ENCODE peak calls at places on chromosome 16, in four cellular contexts. R is epithelial cell of proximal tubule, O is HFF-Myc, W is fibroblast of pulmonary artery. F is an unnamed sample.

GRCh38 chr16:88700322-88700635 is 5.9 kb downstream of the RNF166 start:
- DNase-seq in R (no peak), O (no peak), W (no peak), F (no peak)

GRCh38 chr16:79213214-79213613 is 387.3 kb downstream of the MAF start:
- DNase-seq in R (no peak), O (no peak), W (no peak), F (no peak)

GRCh38 chr16:79597277-79597676 is 3.3 kb downstream of the MAF start:
- DNase-seq in R (no peak), O (no peak), W (no peak), F (no peak)

GRCh38 chr16:88940196-88941050 is 36.6 kb downstream of the CBFA2T3 start:
- DNase-seq in R (no peak), O (no peak), W (no peak), F (no peak)

GRCh38 chr16:667780-668518 is at the start of gene RHOT2:
- DNase-seq in R (no peak), O (no peak), W (peak), F (peak)

GRCh38 chr16:71746442-71747046 is 22.0 kb upstream of the PHLPP2 start:
- DNase-seq in R (no peak), O (no peak), W (peak), F (peak)

GRCh38 chr16:66207139-66207863 is 159.2 kb upstream of the CDH5 start:
- DNase-seq in R (no peak), O (no peak), W (peak), F (no peak)

GRCh38 chr16:68263559-68264127 is 683 bp upstream of the SLC7A6 start:
- DNase-seq in R (no peak), O (no peak), W (no peak), F (no peak)

GRCh38 chr16:67431077-67431804 is at the start of gene HSD11B2:
- DNase-seq in R (no peak), O (no peak), W (peak), F (no peak)

GRCh38 chr16:57977418-57978069 is 6.6 kb upstream of the CNGB1 start:
- DNase-seq in R (no peak), O (no peak), W (no peak), F (no peak)

GRCh38 chr16:69340095-69340644 is 598 bp downstream of the NIP7 start:
- DNase-seq in R (no peak), O (no peak), W (peak), F (no peak)

GRCh38 chr16:63461248-63461841 is 1425.1 kb upstream of the CDH8 start:
- DNase-seq in R (no peak), O (peak), W (peak), F (peak)

GRCh38 chr16:73065617-73066313 is 17.8 kb upstream of the ZFHX3 start:
- DNase-seq in R (no peak), O (no peak), W (no peak), F (no peak)

GRCh38 chr16:58854392-58854791 is 120.3 kb upstream of the GOT2 start:
- DNase-seq in R (no peak), O (no peak), W (no peak), F (no peak)

GRCh38 chr16:78487471-78487870 is 388.0 kb downstream of the WWOX start:
- DNase-seq in R (no peak), O (no peak), W (no peak), F (no peak)

GRCh38 chr16:66924527-66925321 is 611 bp downstream of the RRAD start:
- DNase-seq in R (no peak), O (no peak), W (no peak), F (no peak)

GRCh38 chr16:66416136-66416535 is 11.0 kb upstream of the BEAN1 start:
- DNase-seq in R (no peak), O (no peak), W (no peak), F (no peak)

GRCh38 chr16:13988038-13988437 is 68.1 kb downstream of the ERCC4 start:
- DNase-seq in R (no peak), O (no peak), W (no peak), F (no peak)

GRCh38 chr16:49932943-49933342 is 77.0 kb upstream of the ZNF423 start:
- DNase-seq in R (no peak), O (no peak), W (peak), F (no peak)

GRCh38 chr16:30356401-30357084 is 1.4 kb upstream of the CD2BP2 start:
- DNase-seq in R (no peak), O (no peak), W (no peak), F (no peak)

GRCh38 chr16:70695351-70696070 is 9.7 kb upstream of the MTSS2 start:
- DNase-seq in R (no peak), O (no peak), W (no peak), F (no peak)

GRCh38 chr16:77736879-77737278 is 14.6 kb downstream of the NUDT7 start:
- DNase-seq in R (no peak), O (no peak), W (no peak), F (no peak)

GRCh38 chr16:75377971-75378386 is 55.3 kb downstream of the CFDP1 start:
- DNase-seq in R (peak), O (peak), W (peak), F (no peak)

GRCh38 chr16:31700530-31701388 is 172.8 kb upstream of the ZNF267 start:
- DNase-seq in R (peak), O (no peak), W (peak), F (peak)

GRCh38 chr16:56580391-56581048 is 8.8 kb upstream of the MT3 start:
- DNase-seq in R (no peak), O (no peak), W (no peak), F (no peak)

GRCh38 chr16:29900102-29900887 is at the start of gene ASPHD1:
- DNase-seq in R (peak), O (peak), W (peak), F (peak)

GRCh38 chr16:66569131-66569530 is 2.9 kb downstream of the CMTM1 start:
- DNase-seq in R (no peak), O (no peak), W (peak), F (no peak)

GRCh38 chr16:51697454-51697853 is 546.4 kb upstream of the SALL1 start:
- DNase-seq in R (no peak), O (no peak), W (no peak), F (peak)

GRCh38 chr16:3364774-3365427 is 9.2 kb downstream of the OR2C1 start:
- DNase-seq in R (peak), O (peak), W (peak), F (no peak)

GRCh38 chr16:9102379-9102778 is 10.9 kb downstream of the HAPSTR1 start:
- DNase-seq in R (no peak), O (no peak), W (peak), F (no peak)

GRCh38 chr16:23608194-23608593 is 12.1 kb upstream of the NDUFAB1 start:
- DNase-seq in R (no peak), O (peak), W (peak), F (peak)

GRCh38 chr16:22139008-22139407 is 23.3 kb upstream of the SDR42E2 start:
- DNase-seq in R (no peak), O (no peak), W (no peak), F (no peak)

GRCh38 chr16:22144520-22144919 is 17.8 kb upstream of the SDR42E2 start:
- DNase-seq in R (no peak), O (no peak), W (no peak), F (no peak)

GRCh38 chr16:22139732-22140131 is 22.6 kb upstream of the SDR42E2 start:
- DNase-seq in R (no peak), O (no peak), W (no peak), F (no peak)

GRCh38 chr16:22138482-22138881 is 23.8 kb upstream of the SDR42E2 start:
- DNase-seq in R (no peak), O (no peak), W (no peak), F (no peak)

DNA sequence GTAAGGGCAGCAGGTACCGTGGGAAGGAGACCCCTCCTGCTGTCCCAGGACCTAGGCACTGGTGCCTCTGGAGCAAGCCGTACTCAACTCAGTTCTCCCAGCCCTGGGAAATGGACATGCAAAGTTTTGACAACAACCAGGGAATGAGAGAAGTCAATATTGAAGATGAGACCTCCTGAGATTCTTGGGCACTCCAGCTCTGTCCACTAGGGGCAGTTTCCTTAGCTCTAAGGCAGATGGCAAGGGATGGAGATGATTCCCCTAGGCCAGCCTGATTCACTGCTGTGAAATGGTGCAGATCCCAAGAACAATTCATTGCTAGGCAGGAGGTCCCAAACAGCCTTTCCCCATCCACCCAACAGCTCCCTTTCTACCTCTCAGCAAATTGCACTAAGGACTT is 20.6 kb upstream of the SDR42E2 start:
- DNase-seq in R (no peak), O (peak), W (peak), F (no peak)
- TF ChIP-seq CTCF in R (peak), O (peak), W (peak), F (peak)

GRCh38 chr16:82660966-82661365 is 34.2 kb downstream of the CDH13 start:
- DNase-seq in R (no peak), O (no peak), W (no peak), F (no peak)
- TF ChIP-seq CTCF in R (no peak), O (no peak), W (no peak), F (no peak)

DNA sequence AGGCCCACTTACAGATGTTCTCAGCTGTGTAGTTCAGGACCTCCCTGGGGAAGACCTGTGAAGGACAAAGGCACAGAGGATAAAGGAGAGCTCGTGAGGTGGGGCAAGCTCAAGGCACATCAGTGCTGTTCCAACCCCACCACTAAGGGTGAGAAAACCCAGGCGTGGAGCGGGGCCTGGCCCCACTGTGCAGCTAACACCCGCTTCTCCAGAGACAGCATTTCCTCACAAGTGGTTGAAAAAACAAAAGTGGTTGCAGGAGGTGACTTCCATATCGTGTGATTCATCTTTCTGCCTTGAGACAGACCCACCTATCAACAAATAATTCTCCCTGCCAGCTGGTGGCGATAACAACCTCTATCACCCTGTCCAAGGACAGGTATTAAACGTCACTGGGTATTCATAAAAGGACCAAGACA is 30.0 kb downstream of the SNN start:
- DNase-seq in R (no peak), O (no peak), W (no peak), F (no peak)
- TF ChIP-seq CTCF in R (peak), O (no peak), W (no peak), F (peak)

GRCh38 chr16:85237817-85238216 is 125.5 kb upstream of the CIBAR2 start:
- DNase-seq in R (no peak), O (no peak), W (no peak), F (no peak)

GRCh38 chr16:85235988-85236831 is 123.9 kb upstream of the CIBAR2 start:
- DNase-seq in R (no peak), O (no peak), W (no peak), F (no peak)

GRCh38 chr16:85239239-85239638 is 127.0 kb upstream of the CIBAR2 start:
- DNase-seq in R (no peak), O (no peak), W (no peak), F (no peak)

GRCh38 chr16:85239871-85240270 is 127.6 kb upstream of the CIBAR2 start:
- DNase-seq in R (no peak), O (no peak), W (no peak), F (no peak)

GRCh38 chr16:85238233-85238647 is 126.0 kb upstream of the CIBAR2 start:
- DNase-seq in R (no peak), O (no peak), W (peak), F (no peak)
- TF ChIP-seq CTCF in R (no peak), O (no peak), W (peak), F (no peak)

GRCh38 chr16:74279266-74279665 is 17.3 kb upstream of the PSMD7 start:
- DNase-seq in R (no peak), O (no peak), W (no peak), F (no peak)

GRCh38 chr16:74280448-74280847 is 16.2 kb upstream of the PSMD7 start:
- DNase-seq in R (no peak), O (no peak), W (no peak), F (no peak)

GRCh38 chr16:74279805-74280204 is 16.8 kb upstream of the PSMD7 start:
- DNase-seq in R (no peak), O (no peak), W (no peak), F (no peak)

GRCh38 chr16:74271879-74272278 is 24.7 kb upstream of the PSMD7 start:
- DNase-seq in R (no peak), O (no peak), W (peak), F (no peak)

GRCh38 chr16:74275031-74275636 is 21.5 kb upstream of the PSMD7 start:
- DNase-seq in R (no peak), O (no peak), W (peak), F (no peak)
- TF ChIP-seq CTCF in R (peak), O (peak), W (peak), F (peak)

DNA sequence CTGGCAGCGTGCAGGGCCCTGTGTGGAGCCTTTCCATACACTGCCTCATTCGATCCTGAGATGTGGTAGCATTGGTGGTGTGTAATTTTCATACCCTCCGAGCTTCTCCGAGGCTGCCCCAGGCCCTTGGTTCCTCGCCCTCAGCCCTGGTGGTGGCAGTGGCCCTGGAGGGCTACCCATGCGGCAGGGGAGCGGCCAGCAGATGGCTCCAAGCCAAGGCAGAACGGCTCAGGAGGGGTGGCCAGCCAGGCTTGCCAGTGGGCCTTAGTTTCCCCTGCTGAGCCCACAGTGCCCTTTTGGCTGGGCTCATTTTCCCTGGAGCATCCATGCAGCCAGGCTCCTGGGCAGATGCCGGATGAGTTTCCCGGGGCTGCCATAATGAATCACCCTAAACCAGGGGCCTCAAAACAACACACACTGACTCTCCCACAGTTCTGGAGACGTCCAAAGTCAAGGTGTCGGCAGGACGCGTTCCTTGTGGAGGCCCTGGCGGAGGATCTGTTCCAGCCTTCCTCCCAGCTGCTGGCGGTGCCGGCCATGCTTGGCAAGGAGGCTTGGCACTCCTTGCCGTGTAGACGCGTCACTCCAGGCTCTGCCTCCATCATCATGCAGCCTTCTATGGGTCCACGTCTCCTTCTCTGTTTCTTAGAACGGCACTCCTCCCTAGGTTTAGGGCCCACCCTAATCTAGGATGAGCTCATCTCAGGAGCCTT is 158.8 kb upstream of the GSE1 start:
- DNase-seq in R (no peak), O (no peak), W (no peak), F (no peak)
- TF ChIP-seq CTCF in R (no peak), O (no peak), W (no peak), F (no peak)

GRCh38 chr16:19980866-19981265 is 92.8 kb downstream of the GPR139 start:
- DNase-seq in R (no peak), O (no peak), W (peak), F (no peak)
- TF ChIP-seq CTCF in R (peak), O (peak), W (peak), F (peak)

GRCh38 chr16:4637501-4638166 is 13.0 kb downstream of the MGRN1 start:
- DNase-seq in R (no peak), O (no peak), W (no peak), F (no peak)
- TF ChIP-seq CTCF in R (no peak), O (no peak), W (no peak), F (no peak)